ENCODE peak calls at places on chromosomes 5 and 9, in four cellular contexts. Y is GM23338, Q is foreskin fibroblast, G is AG04450. E is an unnamed sample.

GRCh38 chr9:8850916-8851315 is 1051.3 kb upstream of the DMAC1 start:
- DNase-seq in Q (no peak), G (no peak), Y (peak), E (no peak)

GRCh38 chr9:136769710-136770191 is 5.4 kb upstream of the LCN15 start:
- DNase-seq in Y (peak), G (no peak), Q (peak), E (no peak)

GRCh38 chr5:170070556-170071412 is 34.9 kb upstream of the FOXI1 start:
- DNase-seq in Q (peak), Y (peak), G (peak), E (peak)

GRCh38 chr9:65411901-65412300 is 126.9 kb upstream of the FOXD4L5 start:
- DNase-seq in Y (no peak), G (no peak), Q (no peak), E (no peak)

GRCh38 chr5:114311943-114312342 is 49.9 kb upstream of the KCNN2 start:
- DNase-seq in G (no peak), Y (peak), Q (no peak), E (no peak)

GRCh38 chr9:113993838-113994540 is 84.1 kb downstream of the AMBP start:
- DNase-seq in Q (peak), G (no peak), Y (no peak), E (peak)

GRCh38 chr9:27407966-27408365 is 111.0 kb upstream of the EQTN start:
- DNase-seq in Q (peak), G (no peak), Y (no peak), E (peak)

GRCh38 chr5:174419523-174420132 is 304.8 kb upstream of the MSX2 start:
- DNase-seq in Y (peak), G (peak), Q (peak), E (peak)

GRCh38 chr9:16460711-16461110 is 409.8 kb downstream of the BNC2 start:
- DNase-seq in G (no peak), Q (no peak), Y (no peak), E (no peak)

GRCh38 chr5:87242242-87242641 is 25.4 kb upstream of the RASA1 start:
- DNase-seq in Y (no peak), G (no peak), Q (no peak), E (no peak)

GRCh38 chr9:93577045-93577939 is 908 bp downstream of the PHF2 start:
- DNase-seq in Q (peak), G (no peak), Y (peak), E (no peak)

DNA sequence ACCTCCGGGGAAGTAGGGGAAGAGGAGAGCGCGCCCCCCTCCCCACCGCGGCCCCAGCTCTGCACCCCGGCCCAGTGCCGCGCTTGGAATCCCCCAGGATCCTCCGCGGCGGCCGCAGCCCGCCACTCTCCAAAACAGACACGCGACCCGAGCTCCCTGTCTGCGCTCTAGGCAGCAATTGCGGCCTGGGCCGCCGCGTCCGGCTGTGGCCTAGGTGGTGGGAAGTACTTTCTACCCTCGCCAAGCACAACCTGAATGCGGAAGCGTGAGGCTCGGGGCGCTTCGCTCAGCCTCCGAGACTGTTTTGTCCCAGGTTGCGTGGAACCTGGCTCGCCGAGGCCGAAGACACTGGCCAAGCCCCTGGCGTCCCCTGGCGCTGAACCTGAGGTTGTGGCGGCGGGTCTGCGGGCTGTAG is 3.3 kb upstream of the FOXB2 start:
- DNase-seq in Q (no peak), Y (peak), G (no peak), E (no peak)
- H3K4me3 ChIP-seq in Q (no peak), Y (peak), G (no peak), E (no peak)

DNA sequence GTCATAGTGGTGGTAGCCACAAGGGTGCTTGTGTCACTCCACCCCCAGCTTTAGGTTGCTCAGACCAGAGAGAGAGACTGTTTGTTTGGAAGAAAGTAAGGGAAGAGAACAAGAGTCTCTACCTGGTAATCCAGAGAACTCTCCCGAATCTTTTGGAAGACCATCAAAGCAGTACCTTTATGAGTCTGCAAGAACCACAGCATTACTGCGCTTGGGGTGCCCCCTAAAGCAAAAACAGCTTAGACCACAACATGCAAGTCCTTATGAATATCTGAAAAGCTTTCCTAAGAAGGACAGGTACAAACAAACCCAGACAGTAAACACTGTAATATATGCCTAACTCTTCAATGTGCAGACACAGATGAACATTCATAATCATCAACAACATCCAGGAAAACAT is 1398.6 kb upstream of the C9orf72 start:
- DNase-seq in Y (no peak), Q (no peak), G (no peak), E (no peak)
- TF ChIP-seq CTCF in Y (no peak), Q (no peak), G (no peak), E (no peak)

DNA sequence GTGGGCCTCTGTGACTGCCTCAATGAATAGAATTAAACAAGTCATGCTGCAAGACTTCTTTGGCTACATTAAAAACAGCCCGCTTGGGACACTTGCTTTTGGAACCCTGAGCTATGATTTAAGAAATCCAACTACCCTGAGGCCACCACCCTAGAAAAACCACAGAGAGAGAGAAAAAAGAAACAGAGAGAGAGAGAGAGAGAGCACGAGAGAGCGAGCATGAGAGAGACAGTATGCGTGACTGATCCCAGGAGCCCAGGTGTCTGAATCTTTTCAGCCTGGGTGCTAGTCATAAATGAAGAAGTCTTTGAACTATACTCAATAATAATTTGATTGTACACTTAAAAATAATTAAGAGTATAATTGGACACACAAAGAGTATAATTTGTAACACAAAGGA is 123.1 kb upstream of the FREM1 start:
- DNase-seq in Y (no peak), Q (no peak), G (no peak), E (no peak)
- H3K4me3 ChIP-seq in Y (no peak), Q (no peak), G (no peak), E (no peak)

GRCh38 chr9:130220351-130220750 is 45.2 kb upstream of the HMCN2 start:
- DNase-seq in Y (peak), Q (peak), G (peak), E (no peak)
- TF ChIP-seq CTCF in Y (no peak), Q (peak), G (peak), E (peak)

E was measured in astrocyte of the cerebellum.